ENCODE peak calls at places on chromosomes 11 and 22, in seven cellular contexts. G is MV-4-11, J is GM12865, C is ascending aorta, H is SHP77, Y is HTR-8/SVneo, T is brain microvascular endothelial cell. L is an unnamed sample.

GRCh38 chr11:27462543-27462942 is 10.0 kb downstream of the LGR4 start:
- DNase-seq in G (peak), J (no peak), C (no peak), H (no peak), Y (no peak), T (peak), L (no peak)

GRCh38 chr11:111414267-111414931 is 35.3 kb upstream of the POU2AF1 start:
- DNase-seq in G (no peak), J (peak), C (no peak), H (no peak), Y (no peak), T (no peak), L (no peak)

GRCh38 chr11:126990716-126991480 is 9.7 kb downstream of the KIRREL3 start:
- DNase-seq in G (no peak), J (no peak), C (no peak), H (no peak), Y (no peak), T (no peak), L (no peak)

GRCh38 chr11:103532133-103532788 is 423.0 kb downstream of the DYNC2H1 start:
- DNase-seq in G (no peak), J (no peak), C (no peak), H (no peak), Y (peak), T (peak), L (no peak)

GRCh38 chr22:45546333-45547015 is 43.8 kb downstream of the FBLN1 start:
- DNase-seq in G (no peak), J (no peak), C (no peak), H (no peak), Y (no peak), T (no peak), L (no peak)

GRCh38 chr11:15730617-15731385 is 616.1 kb downstream of the INSC start:
- DNase-seq in G (no peak), J (no peak), C (no peak), H (peak), Y (no peak), T (no peak), L (no peak)

GRCh38 chr22:26735019-26735409 is 77.6 kb downstream of the MIAT start:
- DNase-seq in G (no peak), J (no peak), C (no peak), H (no peak), Y (no peak), T (no peak), L (no peak)

GRCh38 chr11:61679301-61679700 is 890 bp upstream of the DAGLA start:
- DNase-seq in G (peak), J (no peak), C (no peak), H (no peak), Y (no peak), T (no peak), L (no peak)

GRCh38 chr11:122144752-122145151 is 28.7 kb upstream of the BLID start:
- DNase-seq in G (no peak), J (no peak), C (no peak), H (no peak), Y (no peak), T (no peak), L (no peak)

GRCh38 chr22:41094036-41094435 is 1.6 kb downstream of the EP300 start:
- DNase-seq in G (peak), J (peak), C (no peak), H (no peak), Y (peak), T (peak), L (no peak)

GRCh38 chr22:27252282-27253049 is 549.1 kb downstream of the MN1 start:
- DNase-seq in G (peak), J (no peak), C (peak), H (no peak), Y (peak), T (peak), L (no peak)

GRCh38 chr11:92979176-92979575 is 9.7 kb downstream of the MTNR1B start:
- DNase-seq in G (no peak), J (no peak), C (no peak), H (peak), Y (no peak), T (no peak), L (no peak)

GRCh38 chr11:134385774-134386565 is 26.1 kb downstream of the B3GAT1 start:
- DNase-seq in G (no peak), J (no peak), C (no peak), H (peak), Y (no peak), T (no peak), L (no peak)

GRCh38 chr22:20881231-20881630 is 22.4 kb downstream of the SNAP29 start:
- DNase-seq in G (no peak), J (no peak), C (no peak), H (no peak), Y (no peak), T (no peak), L (no peak)

GRCh38 chr11:100297516-100297915 is 389.6 kb upstream of the ARHGAP42 start:
- DNase-seq in G (no peak), J (no peak), C (no peak), H (no peak), Y (no peak), T (peak), L (no peak)

GRCh38 chr11:83599066-83599465 is 312.9 kb upstream of the CCDC90B start:
- DNase-seq in G (no peak), J (no peak), C (no peak), H (no peak), Y (no peak), T (no peak), L (no peak)

GRCh38 chr22:47778160-47778658 is 1015.8 kb downstream of the TBC1D22A start:
- DNase-seq in G (no peak), J (no peak), C (no peak), H (no peak), Y (no peak), T (no peak), L (no peak)

L was measured in osteocyte.